ENCODE peak calls at places on chromosomes 7 and 10, in five cellular contexts. One of them, this sample, is unnamed.

GRCh38 chr7:149440222-149440621 is 20.6 kb downstream of the ZNF777 start:
- DNase-seq in CD8-positive, alpha-beta T cell: no peak
- DNase-seq in bronchial epithelial cell: no peak
- DNase-seq in erythroblast: no peak
- DNase-seq in HTR-8/SVneo: no peak
- DNase-seq in this sample: no peak

GRCh38 chr10:119443441-119443840 is 99.1 kb downstream of the RGS10 start:
- DNase-seq in CD8-positive, alpha-beta T cell: no peak
- DNase-seq in bronchial epithelial cell: no peak
- DNase-seq in erythroblast: no peak
- DNase-seq in HTR-8/SVneo: no peak
- DNase-seq in this sample: no peak

GRCh38 chr10:18721067-18721466 is 61.8 kb downstream of the ARL5B start:
- DNase-seq in CD8-positive, alpha-beta T cell: no peak
- DNase-seq in bronchial epithelial cell: no peak
- DNase-seq in erythroblast: no peak
- DNase-seq in HTR-8/SVneo: no peak
- DNase-seq in this sample: no peak

GRCh38 chr10:4693967-4694366 is 132.0 kb upstream of the AKR1E2 start:
- DNase-seq in CD8-positive, alpha-beta T cell: no peak
- DNase-seq in bronchial epithelial cell: no peak
- DNase-seq in erythroblast: no peak
- DNase-seq in HTR-8/SVneo: no peak
- DNase-seq in this sample: no peak

GRCh38 chr10:51924359-51924758 is 225.0 kb upstream of the CSTF2T start:
- DNase-seq in CD8-positive, alpha-beta T cell: no peak
- DNase-seq in bronchial epithelial cell: no peak
- DNase-seq in erythroblast: no peak
- DNase-seq in HTR-8/SVneo: no peak
- DNase-seq in this sample: no peak

GRCh38 chr7:20331912-20332317 is 1.2 kb downstream of the ITGB8 start:
- DNase-seq in CD8-positive, alpha-beta T cell: no peak
- DNase-seq in bronchial epithelial cell: no peak
- DNase-seq in erythroblast: no peak
- DNase-seq in HTR-8/SVneo: no peak
- DNase-seq in this sample: no peak

GRCh38 chr7:1457949-1458675 is 1.2 kb downstream of the MICALL2 start:
- DNase-seq in CD8-positive, alpha-beta T cell: no peak
- DNase-seq in bronchial epithelial cell: no peak
- DNase-seq in erythroblast: peak
- DNase-seq in HTR-8/SVneo: peak
- DNase-seq in this sample: no peak

GRCh38 chr10:85105614-85106013 is 777.2 kb downstream of the CCSER2 start:
- DNase-seq in CD8-positive, alpha-beta T cell: no peak
- DNase-seq in bronchial epithelial cell: no peak
- DNase-seq in erythroblast: no peak
- DNase-seq in HTR-8/SVneo: no peak
- DNase-seq in this sample: no peak

GRCh38 chr7:158445421-158446175 is 142.0 kb downstream of the PTPRN2 start:
- DNase-seq in CD8-positive, alpha-beta T cell: no peak
- DNase-seq in bronchial epithelial cell: no peak
- DNase-seq in erythroblast: no peak
- DNase-seq in HTR-8/SVneo: no peak
- DNase-seq in this sample: no peak

GRCh38 chr10:108427081-108427480 is 1262.6 kb upstream of the SORCS1 start:
- DNase-seq in CD8-positive, alpha-beta T cell: no peak
- DNase-seq in bronchial epithelial cell: no peak
- DNase-seq in erythroblast: peak
- DNase-seq in HTR-8/SVneo: no peak
- DNase-seq in this sample: no peak

GRCh38 chr7:94170836-94171235 is 166.7 kb upstream of the BET1 start:
- DNase-seq in CD8-positive, alpha-beta T cell: no peak
- DNase-seq in bronchial epithelial cell: no peak
- DNase-seq in erythroblast: no peak
- DNase-seq in HTR-8/SVneo: no peak
- DNase-seq in this sample: no peak

GRCh38 chr7:54397836-54398612 is 144.2 kb upstream of the VSTM2A start:
- DNase-seq in CD8-positive, alpha-beta T cell: no peak
- DNase-seq in bronchial epithelial cell: no peak
- DNase-seq in erythroblast: peak
- DNase-seq in HTR-8/SVneo: no peak
- DNase-seq in this sample: no peak

GRCh38 chr10:112330607-112331160 is 43.2 kb upstream of the ACSL5 start:
- DNase-seq in CD8-positive, alpha-beta T cell: no peak
- DNase-seq in bronchial epithelial cell: no peak
- DNase-seq in erythroblast: no peak
- DNase-seq in HTR-8/SVneo: no peak
- DNase-seq in this sample: no peak

GRCh38 chr7:129741011-129741410 is 129.5 kb downstream of the NRF1 start:
- DNase-seq in CD8-positive, alpha-beta T cell: no peak
- DNase-seq in bronchial epithelial cell: no peak
- DNase-seq in erythroblast: no peak
- DNase-seq in HTR-8/SVneo: no peak
- DNase-seq in this sample: no peak

GRCh38 chr10:24097771-24098207 is 111.1 kb upstream of the KIAA1217 start:
- DNase-seq in CD8-positive, alpha-beta T cell: no peak
- DNase-seq in bronchial epithelial cell: no peak
- DNase-seq in erythroblast: no peak
- DNase-seq in HTR-8/SVneo: no peak
- DNase-seq in this sample: no peak

GRCh38 chr7:48638041-48638440 is 286.3 kb upstream of the CDC14C start:
- DNase-seq in CD8-positive, alpha-beta T cell: no peak
- DNase-seq in bronchial epithelial cell: peak
- DNase-seq in erythroblast: no peak
- DNase-seq in HTR-8/SVneo: no peak
- DNase-seq in this sample: no peak

GRCh38 chr7:47762746-47763062 is 180.8 kb upstream of the TNS3 start:
- DNase-seq in CD8-positive, alpha-beta T cell: no peak
- DNase-seq in bronchial epithelial cell: no peak
- DNase-seq in erythroblast: no peak
- DNase-seq in HTR-8/SVneo: no peak
- DNase-seq in this sample: no peak

GRCh38 chr7:44259547-44260457 is 59.0 kb downstream of the YKT6 start:
- DNase-seq in CD8-positive, alpha-beta T cell: no peak
- DNase-seq in bronchial epithelial cell: peak
- DNase-seq in erythroblast: no peak
- DNase-seq in HTR-8/SVneo: no peak
- DNase-seq in this sample: peak

GRCh38 chr10:103763374-103764202 is 91.8 kb downstream of the SH3PXD2A start:
- DNase-seq in CD8-positive, alpha-beta T cell: peak
- DNase-seq in bronchial epithelial cell: no peak
- DNase-seq in erythroblast: peak
- DNase-seq in HTR-8/SVneo: no peak
- DNase-seq in this sample: no peak

GRCh38 chr10:86244296-86244695 is 122.3 kb downstream of the GRID1 start:
- DNase-seq in CD8-positive, alpha-beta T cell: no peak
- DNase-seq in bronchial epithelial cell: no peak
- DNase-seq in erythroblast: no peak
- DNase-seq in HTR-8/SVneo: no peak
- DNase-seq in this sample: no peak

GRCh38 chr7:157438121-157439025 is 101.6 kb downstream of the DNAJB6 start:
- DNase-seq in CD8-positive, alpha-beta T cell: no peak
- DNase-seq in bronchial epithelial cell: no peak
- DNase-seq in erythroblast: no peak
- DNase-seq in HTR-8/SVneo: no peak
- DNase-seq in this sample: no peak